ENCODE peak calls at places on chromosomes 2 and 18, in five cellular contexts. Q, Y, S, Z and H are unnamed samples.

GRCh38 chr18:49723648-49724180 is 89.6 kb downstream of the ACAA2 start:
- DNase-seq in Q (no peak), Y (peak; percentile 51), S (peak; percentile 95), Z (no peak), H (no peak)

GRCh38 chr2:221006084-221006483 is 566.0 kb downstream of the EPHA4 start:
- DNase-seq in Q (no peak), Y (peak; percentile 16), S (no peak), Z (no peak), H (no peak)

GRCh38 chr2:219713110-219713509 is 85.7 kb downstream of the SLC4A3 start:
- DNase-seq in Q (no peak), Y (peak; percentile 52), S (peak; percentile 83), Z (no peak), H (peak; percentile 59)

GRCh38 chr2:52135235-52135634 is 1103.3 kb upstream of the NRXN1 start:
- DNase-seq in Q (no peak), Y (peak; percentile 50), S (no peak), Z (no peak), H (no peak)

GRCh38 chr2:85437488-85438290 is 19.2 kb downstream of the SH2D6 start:
- DNase-seq in Q (peak; percentile 53), Y (peak; percentile 77), S (peak; percentile 79), Z (peak; percentile 79), H (peak; percentile 50)

GRCh38 chr2:80473806-80474205 is 169.3 kb upstream of the LRRTM1 start:
- DNase-seq in Q (no peak), Y (no peak), S (no peak), Z (no peak), H (no peak)

GRCh38 chr2:223477318-223477717 is 124.8 kb downstream of the SCG2 start:
- DNase-seq in Q (no peak), Y (no peak), S (no peak), Z (no peak), H (no peak)

GRCh38 chr18:26757263-26758019 is 108.1 kb downstream of the AQP4 start:
- DNase-seq in Q (no peak), Y (no peak), S (no peak), Z (no peak), H (no peak)

GRCh38 chr2:165563468-165564225 is 94.1 kb downstream of the CSRNP3 start:
- DNase-seq in Q (no peak), Y (no peak), S (peak; percentile 60), Z (no peak), H (no peak)

GRCh38 chr2:218392459-218392858 is 7.2 kb upstream of the CTDSP1 start:
- DNase-seq in Q (no peak), Y (no peak), S (no peak), Z (no peak), H (no peak)

GRCh38 chr2:35973737-35974132 is 381.8 kb upstream of the CRIM1 start:
- DNase-seq in Q (no peak), Y (no peak), S (no peak), Z (no peak), H (no peak)

GRCh38 chr2:64127119-64127518 is 17.1 kb downstream of the PELI1 start:
- DNase-seq in Q (no peak), Y (no peak), S (no peak), Z (no peak), H (no peak)

GRCh38 chr2:37599688-37600525 is 71.5 kb downstream of the CDC42EP3 start:
- DNase-seq in Q (no peak), Y (no peak), S (no peak), Z (no peak), H (no peak)

GRCh38 chr2:74498500-74499268 is 719 bp downstream of the LBX2 start:
- DNase-seq in Q (no peak), Y (no peak), S (peak; percentile 77), Z (peak; percentile 79), H (peak; percentile 33)

GRCh38 chr2:162591403-162592083 is 247.0 kb downstream of the KCNH7 start:
- DNase-seq in Q (no peak), Y (no peak), S (no peak), Z (no peak), H (peak; percentile 61)

GRCh38 chr2:144020047-144020446 is 499.9 kb downstream of the ZEB2 start:
- DNase-seq in Q (no peak), Y (no peak), S (peak; percentile 49), Z (peak; percentile 31), H (no peak)

GRCh38 chr2:238083919-238084318 is 16.2 kb upstream of the ESPNL start:
- DNase-seq in Q (no peak), Y (no peak), S (no peak), Z (no peak), H (no peak)

GRCh38 chr2:71563872-71564271 is 110.5 kb downstream of the DYSF start:
- DNase-seq in Q (no peak), Y (no peak), S (no peak), Z (no peak), H (no peak)

GRCh38 chr18:22848618-22849017 is 84.5 kb upstream of the RBBP8 start:
- DNase-seq in Q (no peak), Y (peak; percentile 82), S (no peak), Z (no peak), H (no peak)

GRCh38 chr18:62759704-62760402 is 44.5 kb downstream of the PHLPP1 start:
- DNase-seq in Q (no peak), Y (peak; percentile 76), S (peak; percentile 71), Z (no peak), H (peak; percentile 32)

GRCh38 chr2:70010222-70011111 is 49.0 kb upstream of the ASPRV1 start:
- DNase-seq in Q (no peak), Y (no peak), S (no peak), Z (no peak), H (peak; percentile 21)

GRCh38 chr2:58834404-58834803 is 593.3 kb upstream of the FANCL start:
- DNase-seq in Q (peak; percentile 71), Y (peak; percentile 28), S (peak; percentile 71), Z (peak; percentile 64), H (peak; percentile 57)

GRCh38 chr2:168853471-168853870 is 36.8 kb downstream of the SPC25 start:
- DNase-seq in Q (no peak), Y (no peak), S (no peak), Z (no peak), H (peak; percentile 17)

GRCh38 chr2:25259744-25260124 is 82.0 kb downstream of the DNMT3A start:
- DNase-seq in Q (no peak), Y (no peak), S (peak; percentile 79), Z (peak; percentile 96), H (no peak)

GRCh38 chr18:74507120-74507881 is 11.1 kb downstream of the CNDP2 start:
- DNase-seq in Q (no peak), Y (no peak), S (no peak), Z (peak; percentile 19), H (no peak)

GRCh38 chr2:172113617-172114016 is 10.9 kb upstream of the DLX2 start:
- DNase-seq in Q (peak; percentile 5), Y (peak; percentile 65), S (peak; percentile 40), Z (no peak), H (no peak)

GRCh38 chr18:45081579-45082181 is 401.0 kb downstream of the SETBP1 start:
- DNase-seq in Q (no peak), Y (no peak), S (peak; percentile 25), Z (no peak), H (peak; percentile 92)

GRCh38 chr2:158580760-158581159 is 124.0 kb downstream of the PKP4 start:
- DNase-seq in Q (no peak), Y (no peak), S (no peak), Z (no peak), H (no peak)

GRCh38 chr2:151727593-151728552 is 6.4 kb downstream of the NEB start:
- DNase-seq in Q (no peak), Y (no peak), S (no peak), Z (no peak), H (no peak)

GRCh38 chr2:3959372-3959771 is 256.0 kb downstream of the DCDC2C start:
- DNase-seq in Q (peak; percentile 59), Y (peak; percentile 14), S (peak; percentile 51), Z (no peak), H (peak; percentile 18)

GRCh38 chr2:229784791-229785190 is 70.4 kb upstream of the DNER start:
- DNase-seq in Q (no peak), Y (peak; percentile 47), S (no peak), Z (no peak), H (no peak)

GRCh38 chr2:69298261-69298660 is 88.8 kb downstream of the GFPT1 start:
- DNase-seq in Q (no peak), Y (peak; percentile 94), S (no peak), Z (no peak), H (no peak)

GRCh38 chr2:223846524-223846923 is 9.1 kb upstream of the AP1S3 start:
- DNase-seq in Q (no peak), Y (peak; percentile 93), S (peak; percentile 51), Z (no peak), H (peak; percentile 28)

GRCh38 chr2:223084873-223085272 is 32.9 kb downstream of the KCNE4 start:
- DNase-seq in Q (no peak), Y (peak; percentile 41), S (peak; percentile 62), Z (peak; percentile 48), H (peak; percentile 89)

GRCh38 chr2:129609224-129609623 is 370.2 kb upstream of the RAB6C start:
- DNase-seq in Q (no peak), Y (no peak), S (no peak), Z (no peak), H (no peak)
- H3K18ac ChIP-seq in Q (no peak overlapping the region), Y (no peak overlapping the region), S (no peak overlapping the region), Z (no peak overlapping the region), H (no peak overlapping the region)

GRCh38 chr2:96808176-96808837 is 7.8 kb upstream of the CNNM3 start:
- DNase-seq in Q (no peak), Y (no peak), S (no peak), Z (no peak), H (no peak)

GRCh38 chr2:96811916-96812315 is 4.2 kb upstream of the CNNM3 start:
- DNase-seq in Q (no peak), Y (peak; percentile 77), S (no peak), Z (no peak), H (no peak)

GRCh38 chr2:96809216-96809882 is 6.7 kb upstream of the CNNM3 start:
- DNase-seq in Q (no peak), Y (no peak), S (no peak), Z (no peak), H (no peak)

GRCh38 chr2:96810783-96811192 is 5.3 kb upstream of the CNNM3 start:
- DNase-seq in Q (no peak), Y (no peak), S (no peak), Z (no peak), H (no peak)

GRCh38 chr2:96809951-96810782 is 5.9 kb upstream of the CNNM3 start:
- DNase-seq in Q (no peak), Y (no peak), S (no peak), Z (no peak), H (no peak)
- H3K18ac ChIP-seq in Q (no peak overlapping the region), Y (no peak overlapping the region), S (no peak overlapping the region), Z (no peak overlapping the region), H (no peak overlapping the region)

GRCh38 chr2:189569295-189569925 is 11.2 kb downstream of the SLC40A1 start:
- DNase-seq in Q (no peak), Y (peak; percentile 34), S (no peak), Z (no peak), H (no peak)
- H3K18ac ChIP-seq in Q (no peak overlapping the region), Y (no peak overlapping the region), S (no peak overlapping the region), Z (no peak overlapping the region), H (no peak overlapping the region)

GRCh38 chr18:21740474-21740723 is 193 bp upstream of the MIB1 start:
- DNase-seq in Q (no peak), Y (peak; percentile 94), S (no peak), Z (peak; percentile 97), H (no peak)
- H3K18ac ChIP-seq in Q (no peak overlapping the region), Y (no peak overlapping the region), S (no peak overlapping the region), Z (no peak overlapping the region), H (no peak overlapping the region)

GRCh38 chr2:60472663-60473289 is 80.7 kb downstream of the BCL11A start:
- DNase-seq in Q (no peak), Y (no peak), S (no peak), Z (no peak), H (no peak)
- H3K18ac ChIP-seq in Q (no peak overlapping the region), Y (no peak overlapping the region), S (no peak overlapping the region), Z (no peak overlapping the region), H (no peak overlapping the region)